ENCODE peak calls at places on chromosomes 5 and 9, in eight cellular contexts. Z is mammary epithelial cell, K is MV-4-11, I is NCI-H345, H is ELR, E is COLO829, F is HFF-Myc, Y is NCI-H2171. R is an unnamed sample.

GRCh38 chr9:89452561-89452960 is 45.4 kb downstream of the SEMA4D start:
- DNase-seq in Z (no peak), K (no peak), I (no peak), H (no peak), E (no peak), F (no peak), Y (no peak), R (no peak)

GRCh38 chr9:89896806-89897340 is 292.1 kb downstream of the GADD45G start:
- DNase-seq in Z (no peak), K (no peak), I (no peak), H (no peak), E (no peak), F (no peak), Y (no peak), R (no peak)

GRCh38 chr5:129460121-129460950 is at the start of gene ADAMTS19:
- DNase-seq in Z (peak; percentile 50), K (no peak), I (no peak), H (peak; percentile 45), E (no peak), F (no peak), Y (no peak), R (peak; percentile 88)

GRCh38 chr5:109016300-109016699 is 268.6 kb downstream of the FER start:
- DNase-seq in Z (no peak), K (no peak), I (no peak), H (no peak), E (peak; percentile 28), F (no peak), Y (no peak), R (no peak)

GRCh38 chr9:108551030-108551964 is 304.5 kb downstream of the ACTL7B start:
- DNase-seq in Z (peak; percentile 98), K (peak; percentile 57), I (no peak), H (peak; percentile 94), E (peak; percentile 76), F (peak; percentile 72), Y (peak; percentile 81), R (peak; percentile 99)

GRCh38 chr5:62093981-62094380 is 212.0 kb upstream of the KIF2A start:
- DNase-seq in Z (no peak), K (no peak), I (peak; percentile 83), H (peak; percentile 25), E (peak; percentile 30), F (no peak), Y (no peak), R (no peak)

GRCh38 chr5:158519433-158520025 is 580.2 kb downstream of the EBF1 start:
- DNase-seq in Z (no peak), K (no peak), I (no peak), H (no peak), E (no peak), F (no peak), Y (no peak), R (no peak)

GRCh38 chr5:132293066-132293991 is 865 bp upstream of the SLC22A4 start:
- DNase-seq in Z (peak; percentile 81), K (peak; percentile 78), I (peak; percentile 91), H (peak; percentile 92), E (peak; percentile 65), F (peak; percentile 74), Y (peak; percentile 75), R (peak; percentile 73)

GRCh38 chr5:132677191-132677590 is 3.4 kb downstream of the IL4 start:
- DNase-seq in Z (peak; percentile 80), K (no peak), I (no peak), H (peak; percentile 97), E (peak; percentile 45), F (peak; percentile 71), Y (no peak), R (peak; percentile 85)

GRCh38 chr9:20353529-20353928 is 268.8 kb downstream of the MLLT3 start:
- DNase-seq in Z (no peak), K (no peak), I (no peak), H (no peak), E (no peak), F (no peak), Y (no peak), R (no peak)